ENCODE peak calls at places on chromosomes 16 and 17, in six cellular contexts. I is gastrocnemius medialis, H is mesothelial cell of epicardium, Y is omental fat pad, S is spleen, M is AG09309. V is an unnamed sample.

GRCh38 chr17:45147102-45147580 is 1.1 kb upstream of the HEXIM1 start:
- DNase-seq in I (peak; percentile 67), H (no peak), Y (no peak), S (peak; percentile 90), M (no peak), V (no peak)

GRCh38 chr17:78168906-78169793 is 769 bp downstream of the SYNGR2 start:
- DNase-seq in I (peak; percentile 71), H (no peak), Y (no peak), S (peak; percentile 89), M (no peak), V (no peak)

GRCh38 chr17:44024271-44024663 is 9.5 kb upstream of the TMEM101 start:
- DNase-seq in I (no peak), H (no peak), Y (no peak), S (no peak), M (no peak), V (no peak)

GRCh38 chr17:69060835-69061234 is at the start of gene ABCA9:
- DNase-seq in I (no peak), H (no peak), Y (no peak), S (no peak), M (peak; percentile 40), V (no peak)

GRCh38 chr16:30843501-30843900 is 50.4 kb downstream of the BCL7C start:
- DNase-seq in I (no peak), H (no peak), Y (no peak), S (no peak), M (no peak), V (no peak)

GRCh38 chr17:81549826-81550225 is 2.3 kb downstream of the FAAP100 start:
- DNase-seq in I (no peak), H (no peak), Y (no peak), S (no peak), M (no peak), V (no peak)

GRCh38 chr17:16007439-16007838 is 7.8 kb downstream of the TTC19 start:
- DNase-seq in I (no peak), H (no peak), Y (no peak), S (no peak), M (no peak), V (no peak)

GRCh38 chr17:80477647-80478478 is 1.5 kb upstream of the NPTX1 start:
- DNase-seq in I (peak; percentile 48), H (peak; percentile 52), Y (no peak), S (no peak), M (no peak), V (no peak)

GRCh38 chr17:76791053-76791980 is 53.4 kb downstream of the MFSD11 start:
- DNase-seq in I (no peak), H (no peak), Y (no peak), S (peak; percentile 59), M (no peak), V (no peak)

GRCh38 chr16:89332248-89333245 is 115.0 kb downstream of the ZNF778 start:
- DNase-seq in I (peak; percentile 17), H (no peak), Y (no peak), S (no peak), M (no peak), V (no peak)

GRCh38 chr17:74803971-74804370 is 27.8 kb upstream of the NAT9 start:
- DNase-seq in I (no peak), H (no peak), Y (no peak), S (no peak), M (no peak), V (no peak)

GRCh38 chr16:54318941-54319340 is 32.4 kb upstream of the IRX3 start:
- DNase-seq in I (no peak), H (no peak), Y (no peak), S (no peak), M (no peak), V (no peak)

GRCh38 chr16:66935319-66936011 is at the start of gene CES2:
- DNase-seq in I (peak; percentile 68), H (no peak), Y (no peak), S (peak; percentile 83), M (peak; percentile 14), V (no peak)

GRCh38 chr16:67112591-67113399 is 3.1 kb downstream of the PHAF1 start:
- DNase-seq in I (no peak), H (no peak), Y (no peak), S (no peak), M (no peak), V (no peak)

DNA sequence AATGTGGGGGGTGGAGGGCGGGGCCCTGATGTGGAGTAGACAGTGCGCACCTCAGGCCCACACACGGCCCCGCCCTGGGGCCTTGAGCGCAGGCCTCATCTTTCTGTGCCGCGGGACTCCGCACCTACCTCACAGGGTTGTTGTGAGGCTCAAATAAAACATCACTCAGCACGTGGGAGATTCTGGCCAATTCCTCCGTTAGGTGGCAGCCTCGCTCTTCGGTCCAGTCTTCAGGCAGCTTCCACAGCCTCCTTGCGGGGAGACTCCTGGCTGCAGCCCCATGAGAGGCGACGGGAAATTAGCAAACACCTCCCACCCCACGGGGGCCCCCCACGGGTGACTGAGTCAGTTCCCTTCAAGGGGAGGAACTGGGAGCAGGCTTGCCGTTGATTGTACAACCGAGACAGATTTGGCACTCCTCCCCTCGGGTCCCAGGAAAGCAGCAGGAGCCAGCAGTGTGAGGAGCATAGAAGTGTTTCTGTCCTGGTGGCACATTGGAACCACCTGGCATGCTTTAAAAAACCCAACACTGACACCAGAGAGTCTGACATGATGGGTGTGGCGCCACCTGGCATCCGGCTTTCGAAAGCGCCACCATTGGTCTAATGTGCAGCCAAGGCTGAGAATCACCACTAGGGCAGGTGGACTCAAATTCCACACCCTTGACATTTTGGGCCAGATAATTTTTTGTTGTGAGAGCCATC is 7.6 kb downstream of the MRM1 start:
- DNase-seq in I (peak; percentile 45), H (no peak), Y (no peak), S (no peak), M (no peak), V (no peak)
- TF ChIP-seq CTCF in I (peak; percentile 32), H (peak; percentile 36), Y (no peak), S (peak; percentile 36), M (peak; percentile 45), V (no peak)

GRCh38 chr16:79047337-79047736 is 553.2 kb downstream of the MAF start:
- DNase-seq in I (no peak), H (no peak), Y (no peak), S (no peak), M (no peak), V (no peak)
- TF ChIP-seq CTCF in I (no peak), H (peak; percentile 39), Y (no peak), S (peak; percentile 60), M (no peak), V (peak; percentile 66)

DNA sequence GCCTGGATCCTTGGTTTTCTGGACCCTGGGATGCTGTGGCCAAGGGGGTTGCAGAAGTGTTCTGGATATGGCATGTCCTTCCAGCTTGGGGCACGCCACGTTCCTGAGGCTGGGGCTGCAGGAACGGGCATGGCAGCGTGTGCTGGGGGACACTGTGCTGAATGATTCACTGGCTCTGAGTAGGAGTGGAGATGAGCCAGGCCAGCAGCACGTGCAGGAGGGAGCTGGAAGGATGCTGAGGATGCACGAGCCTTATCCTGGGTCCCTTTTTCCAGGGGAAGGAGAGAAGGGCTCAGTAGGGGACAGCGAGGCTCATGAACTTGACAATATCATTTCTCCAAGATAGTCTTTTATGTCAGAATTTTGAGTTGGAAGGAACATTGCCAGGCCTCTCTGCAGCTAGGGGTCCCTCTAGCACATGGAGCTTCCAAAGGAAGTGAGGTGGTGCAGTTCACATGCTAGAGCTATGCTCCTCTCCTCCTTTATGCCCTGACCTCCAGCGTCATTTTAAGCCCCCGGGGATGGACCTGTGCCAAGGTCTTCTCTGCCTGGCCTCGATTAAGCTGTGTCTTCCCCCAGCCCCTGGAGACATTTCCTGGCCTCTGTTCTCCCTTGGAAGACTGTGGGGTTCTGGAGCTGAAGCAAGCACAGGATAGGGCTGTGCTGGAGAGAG is 125.9 kb downstream of the OR1D5 start:
- DNase-seq in I (no peak), H (no peak), Y (no peak), S (no peak), M (no peak), V (no peak)
- TF ChIP-seq CTCF in I (no peak), H (no peak), Y (no peak), S (no peak), M (no peak), V (no peak)

GRCh38 chr16:2966803-2967184 is 2.4 kb upstream of the PAQR4 start:
- DNase-seq in I (no peak), H (no peak), Y (no peak), S (peak; percentile 85), M (no peak), V (no peak)
- TF ChIP-seq CTCF in I (no peak), H (no peak), Y (no peak), S (peak; percentile 19), M (no peak), V (no peak)

V was measured in natural killer cell.